ENCODE peak calls at places on chromosomes 7 and 10, in nine cellular contexts. V, J, L, D, B, R, C, S and X are unnamed samples.

GRCh38 chr7:20831451-20831850 is 44.8 kb upstream of the SP8 start:
- DNase-seq in S (no peak), L (no peak), D (no peak), V (no peak), R (no peak), B (no peak), C (no peak), J (no peak), X (peak)

GRCh38 chr7:157426463-157427301 is 89.9 kb downstream of the DNAJB6 start:
- DNase-seq in R (no peak), L (no peak), D (no peak), J (no peak), C (no peak), V (peak), S (no peak), B (no peak), X (no peak)

GRCh38 chr10:98030991-98031431 is 590 bp upstream of the CRTAC1 start:
- DNase-seq in B (peak), L (no peak), R (no peak), S (no peak), C (no peak), D (no peak), J (no peak), V (peak), X (peak)

GRCh38 chr10:239109-239508 is 103.9 kb downstream of the ZMYND11 start:
- DNase-seq in L (no peak), R (no peak), S (peak), D (no peak), C (peak), V (no peak), B (no peak), J (no peak), X (no peak)

GRCh38 chr10:28302012-28302667 is 724 bp downstream of the MPP7 start:
- DNase-seq in D (no peak), L (no peak), J (peak), V (no peak), R (peak), S (no peak), B (peak), C (peak), X (no peak)

GRCh38 chr7:25242678-25243077 is 14.4 kb upstream of the NPVF start:
- DNase-seq in R (no peak), B (no peak), D (no peak), J (no peak), S (no peak), C (no peak), V (no peak), L (no peak), X (no peak)

GRCh38 chr7:50803359-50804337 is 21.0 kb upstream of the GRB10 start:
- DNase-seq in V (no peak), C (peak), B (no peak), J (no peak), L (no peak), R (no peak), D (no peak), S (no peak), X (no peak)

GRCh38 chr10:124522903-124523260 is 61.3 kb downstream of the LHPP start:
- DNase-seq in L (no peak), S (no peak), D (no peak), V (no peak), B (no peak), R (no peak), C (no peak), J (no peak), X (peak)

GRCh38 chr7:88758355-88759215 is 915 bp upstream of the ZNF804B start:
- DNase-seq in S (no peak), C (peak), V (peak), L (no peak), R (no peak), B (peak), J (peak), D (no peak), X (peak)

GRCh38 chr10:57465155-57465554 is 802.5 kb downstream of the IPMK start:
- DNase-seq in L (no peak), R (no peak), V (no peak), S (no peak), D (no peak), C (no peak), B (no peak), J (no peak), X (no peak)

GRCh38 chr10:132707776-132708171 is 78.2 kb downstream of the NKX6-2 start:
- DNase-seq in D (no peak), J (no peak), L (no peak), R (no peak), V (peak), C (no peak), B (no peak), S (no peak), X (peak)

GRCh38 chr7:49773939-49774458 is 561 bp downstream of the VWC2 start:
- DNase-seq in B (peak), D (no peak), S (no peak), L (no peak), C (no peak), J (no peak), V (peak), R (no peak), X (no peak)

GRCh38 chr10:98074315-98074911 is 44.0 kb upstream of the CRTAC1 start:
- DNase-seq in V (peak), J (peak), D (no peak), L (no peak), S (peak), B (peak), R (no peak), C (peak), X (peak)

DNA sequence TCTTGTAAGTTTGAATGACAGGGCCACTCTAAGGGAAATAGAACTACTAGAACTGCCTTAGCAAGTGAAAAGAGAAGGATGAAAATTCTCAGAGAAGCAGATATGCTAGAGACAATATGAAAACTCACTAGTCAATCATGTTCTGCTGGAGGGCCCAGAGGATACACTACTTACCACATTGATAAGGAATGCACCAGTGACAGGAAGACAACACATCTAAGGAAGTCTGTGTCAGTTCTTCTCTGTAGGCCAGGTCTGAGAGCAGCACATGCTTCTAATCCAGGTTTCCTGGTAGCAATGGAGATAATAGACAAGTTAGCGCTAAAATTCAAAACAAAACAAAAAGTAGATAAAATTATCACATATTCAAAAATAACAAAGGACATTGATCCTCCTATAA is 235.2 kb upstream of the AKR1E2 start:
- DNase-seq in B (no peak), R (no peak), C (no peak), V (no peak), S (peak), D (no peak), L (no peak), J (no peak), X (no peak)
- H3K27ac ChIP-seq in B (no peak), R (no peak), C (no peak), V (no peak), S (no peak), D (no peak), L (no peak), J (no peak), X (no peak)

DNA sequence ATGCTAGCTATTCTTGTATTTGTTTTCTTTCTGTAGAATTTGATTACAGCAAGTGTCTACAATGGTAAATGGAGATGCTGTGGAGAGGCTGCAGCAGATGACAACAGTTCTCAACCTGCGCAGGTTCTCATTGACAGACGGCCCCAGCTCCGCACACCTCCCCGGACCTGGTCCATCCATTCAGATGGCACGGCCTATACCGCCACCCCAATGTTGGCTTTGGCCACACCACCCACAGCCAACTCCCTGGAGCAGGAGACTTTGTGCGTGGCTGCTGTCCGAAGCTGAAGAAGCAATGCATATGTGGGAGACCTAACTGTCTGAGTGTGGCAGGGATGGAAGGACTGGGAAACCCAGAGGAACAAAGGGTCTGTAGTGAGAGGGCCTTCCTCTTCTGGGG is 116.4 kb upstream of the TCERG1L start:
- DNase-seq in J (no peak), D (no peak), S (no peak), V (no peak), R (no peak), L (no peak), C (no peak), B (no peak), X (no peak)
- H3K27ac ChIP-seq in J (no peak), D (no peak), S (no peak), V (no peak), R (no peak), L (no peak), C (no peak), B (no peak), X (no peak)

DNA sequence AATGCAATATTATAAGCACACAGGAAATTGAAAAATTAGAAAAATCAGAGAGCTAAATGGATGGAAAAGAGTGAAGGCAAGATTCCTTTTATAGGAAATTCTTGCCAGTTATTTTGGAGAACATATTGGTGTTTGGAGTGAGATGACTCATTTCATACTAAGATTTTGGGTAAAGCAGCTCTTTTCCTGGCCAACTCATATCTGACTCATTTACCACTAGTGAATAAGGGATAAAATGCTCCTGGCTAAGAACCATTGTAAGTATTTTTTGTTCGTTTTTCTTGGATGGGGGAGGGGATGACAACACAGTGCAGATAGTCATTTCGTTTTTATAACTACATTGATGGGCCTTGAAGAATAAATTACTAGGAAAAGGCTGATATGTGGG is 139.3 kb downstream of the TWIST1 start:
- DNase-seq in L (no peak), R (no peak), J (peak), C (peak), S (peak), D (peak), V (no peak), B (no peak), X (no peak)
- H3K27ac ChIP-seq in L (no peak), R (peak), J (no peak), C (no peak), S (no peak), D (no peak), V (no peak), B (no peak), X (no peak)

DNA sequence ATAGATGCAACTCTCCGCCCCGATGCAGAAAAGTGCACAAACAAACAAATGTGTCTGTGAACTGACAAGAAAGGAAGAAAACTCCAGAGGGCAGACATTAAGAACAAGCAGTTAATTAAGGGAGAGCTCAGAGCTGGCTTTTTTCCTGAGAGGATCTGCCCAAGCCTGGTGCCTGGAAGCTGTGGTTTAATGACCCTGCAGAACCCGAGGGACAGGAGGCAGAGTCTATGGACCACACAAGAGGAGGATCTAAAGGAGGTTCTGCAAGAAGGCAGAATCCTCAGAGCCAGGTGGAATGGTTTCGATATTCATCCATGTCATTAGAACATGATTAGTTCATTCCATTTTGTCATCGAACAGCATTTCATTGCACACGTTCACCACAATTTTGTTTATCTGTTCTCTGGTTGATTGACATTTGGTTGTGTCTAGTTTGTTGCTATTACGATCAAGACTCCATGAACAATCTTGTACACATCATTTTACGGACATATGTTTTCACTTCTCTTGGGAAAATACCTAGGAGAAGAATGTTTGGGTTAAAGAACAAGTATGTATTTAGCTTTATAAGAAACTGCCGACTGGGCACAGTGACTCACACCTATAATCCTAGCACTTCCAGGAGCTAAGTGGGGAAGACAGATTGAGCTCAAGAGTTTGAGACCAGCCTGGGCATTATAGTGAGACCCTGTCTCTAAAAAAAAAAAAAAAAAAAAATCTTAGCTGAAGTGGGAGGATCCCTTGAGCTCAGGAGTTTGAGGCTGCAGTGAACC is 560.2 kb downstream of the CALN1 start:
- DNase-seq in C (no peak), V (no peak), B (no peak), S (no peak), J (no peak), D (no peak), R (no peak), L (no peak), X (no peak)
- H3K27ac ChIP-seq in C (no peak), V (no peak), B (no peak), S (no peak), J (no peak), D (no peak), R (no peak), L (no peak), X (no peak)

GRCh38 chr7:65444211-65444842 is 70.7 kb downstream of the ZNF92 start:
- DNase-seq in J (no peak), S (no peak), B (no peak), L (no peak), V (no peak), C (no peak), R (no peak), D (no peak), X (no peak)

GRCh38 chr7:65449505-65449852 is 75.8 kb downstream of the ZNF92 start:
- DNase-seq in J (no peak), R (no peak), B (no peak), V (peak), D (no peak), C (no peak), L (no peak), S (no peak), X (no peak)

GRCh38 chr7:65453631-65454030 is 80.0 kb downstream of the ZNF92 start:
- DNase-seq in D (no peak), R (no peak), S (no peak), V (no peak), J (no peak), L (no peak), C (no peak), B (no peak), X (no peak)

GRCh38 chr7:65444899-65445823 is 71.5 kb downstream of the ZNF92 start:
- DNase-seq in L (no peak), R (no peak), J (no peak), V (no peak), S (no peak), C (no peak), D (no peak), B (no peak), X (no peak)

DNA sequence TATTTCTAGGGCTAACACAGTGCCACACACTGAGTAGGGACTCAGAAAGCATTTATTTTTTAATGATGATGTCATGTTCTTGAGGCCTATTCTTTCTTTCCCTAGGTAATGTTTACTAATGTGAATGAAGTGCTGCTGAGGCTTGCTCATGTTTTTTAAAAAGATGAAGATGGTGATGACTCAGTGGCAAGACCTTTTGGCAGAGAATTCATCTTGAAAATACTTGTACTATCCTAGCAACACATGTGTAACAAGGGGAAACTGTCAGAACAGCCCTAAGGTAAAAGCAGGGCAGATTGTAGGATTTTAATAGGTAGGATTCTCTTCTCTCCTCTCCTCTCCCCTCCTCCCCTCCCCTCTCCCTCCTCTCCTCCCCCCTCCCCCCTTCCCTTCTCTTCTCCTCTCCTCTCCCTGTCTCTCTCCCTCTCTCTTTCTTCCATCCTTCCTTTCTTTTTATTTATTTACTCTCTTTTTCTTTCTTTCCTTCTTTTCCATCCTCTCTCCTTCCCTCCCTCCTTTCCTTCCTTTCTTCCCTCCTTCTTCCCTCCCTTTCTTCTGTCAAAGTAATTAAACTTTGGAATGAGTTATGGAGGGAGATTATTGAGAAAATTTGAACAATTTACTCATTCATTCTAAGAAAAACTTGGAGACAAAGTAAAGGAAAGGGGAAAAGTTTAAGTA is 75.3 kb downstream of the ZNF92 start:
- DNase-seq in V (no peak), B (no peak), R (no peak), L (no peak), S (peak), J (peak), C (peak), D (no peak), X (no peak)
- H3K27ac ChIP-seq in V (no peak), B (no peak), R (no peak), L (no peak), S (no peak), J (no peak), C (peak), D (no peak), X (no peak)

GRCh38 chr10:25061711-25062455 is 45.5 kb downstream of the THNSL1 start:
- DNase-seq in J (no peak), V (no peak), L (no peak), B (no peak), D (no peak), S (peak), C (peak), R (no peak), X (no peak)
- H3K27ac ChIP-seq in J (no peak), V (no peak), L (no peak), B (no peak), D (peak), S (no peak), C (peak), R (peak), X (no peak)

GRCh38 chr10:15097011-15097812 is at the start of gene RPP38:
- DNase-seq in V (peak), D (peak), B (peak), S (peak), R (peak), L (peak), J (peak), C (peak), X (peak)

GRCh38 chr10:15092855-15093408 is 4.2 kb upstream of the RPP38 start:
- DNase-seq in C (no peak), D (no peak), J (no peak), B (no peak), L (no peak), S (no peak), R (no peak), V (no peak), X (no peak)

GRCh38 chr10:15091418-15091817 is 2.8 kb upstream of the ACBD7 start:
- DNase-seq in R (no peak), D (no peak), V (no peak), C (no peak), S (no peak), B (no peak), J (no peak), L (no peak), X (no peak)

GRCh38 chr10:15099886-15100285 is 2.7 kb downstream of the RPP38 start:
- DNase-seq in S (no peak), L (no peak), B (no peak), R (no peak), C (no peak), J (no peak), V (no peak), D (no peak), X (no peak)

GRCh38 chr10:15096661-15097010 is 519 bp upstream of the RPP38 start:
- DNase-seq in S (no peak), L (no peak), B (no peak), D (no peak), V (no peak), C (no peak), R (no peak), J (no peak), X (no peak)
- H3K27ac ChIP-seq in S (no peak), L (peak), B (peak), D (peak), V (no peak), C (no peak), R (peak), J (peak), X (no peak)

GRCh38 chr7:138239244-138239643 is 163.0 kb downstream of the AKR1D1 start:
- DNase-seq in S (no peak), V (no peak), B (no peak), L (no peak), D (no peak), C (peak), R (no peak), J (peak), X (no peak)
- H3K27ac ChIP-seq in S (no peak), V (no peak), B (no peak), L (no peak), D (no peak), C (no peak), R (no peak), J (no peak), X (no peak)